ENCODE peak calls at places on chromosome 22, in ten cellular contexts. N, O, T, K, E, Z, M, R, Y and Q are unnamed samples.

GRCh38 chr22:50274311-50274710 is 4.1 kb upstream of the MAPK11 start:
- DNase-seq in Z (peak; percentile 60), T (peak; percentile 44), Y (peak; percentile 71), O (peak; percentile 28), N (no peak), E (no peak), K (no peak), M (peak; percentile 55), R (no peak), Q (peak; percentile 39)

GRCh38 chr22:20779014-20779812 is 5.3 kb downstream of the SERPIND1 start:
- DNase-seq in M (no peak), N (no peak), Y (no peak), K (no peak), T (no peak), Z (no peak), R (no peak), O (no peak), E (no peak), Q (no peak)

GRCh38 chr22:21102659-21103267 is 57.0 kb downstream of the LRRC74B start:
- DNase-seq in Y (peak; percentile 85), Z (peak; percentile 91), M (peak; percentile 70), T (peak; percentile 77), N (no peak), E (no peak), O (peak; percentile 50), K (peak; percentile 20), R (peak; percentile 61), Q (no peak)

GRCh38 chr22:41561788-41562187 is 978 bp downstream of the CSDC2 start:
- DNase-seq in O (no peak), T (no peak), N (no peak), K (no peak), Y (no peak), E (no peak), R (no peak), M (no peak), Z (no peak), Q (no peak)

GRCh38 chr22:28670691-28671261 is 8.9 kb downstream of the TTC28 start:
- DNase-seq in R (no peak), N (no peak), K (no peak), T (no peak), E (no peak), O (no peak), M (no peak), Z (no peak), Y (no peak), Q (no peak)

GRCh38 chr22:23207786-23208325 is 27.5 kb downstream of the BCR start:
- DNase-seq in T (no peak), Y (no peak), M (no peak), R (no peak), Z (no peak), N (no peak), O (no peak), K (no peak), E (no peak), Q (no peak)

GRCh38 chr22:45510376-45511232 is 7.9 kb downstream of the FBLN1 start:
- DNase-seq in T (no peak), Y (peak; percentile 9), O (no peak), E (no peak), Z (no peak), N (no peak), M (no peak), K (no peak), R (no peak), Q (no peak)

GRCh38 chr22:36221799-36222751 is 17.3 kb downstream of the APOL2 start:
- DNase-seq in N (no peak), E (no peak), K (no peak), R (peak; percentile 24), T (peak; percentile 61), O (peak; percentile 22), M (peak; percentile 68), Z (peak; percentile 70), Y (peak; percentile 51), Q (no peak)

GRCh38 chr22:40123387-40123786 is 54.3 kb upstream of the TNRC6B start:
- DNase-seq in Y (no peak), E (no peak), M (no peak), O (no peak), Z (no peak), N (no peak), K (no peak), R (no peak), T (no peak), Q (no peak)

GRCh38 chr22:18154821-18155390 is 4.9 kb downstream of the USP18 start:
- DNase-seq in M (no peak), N (no peak), Z (no peak), R (no peak), E (no peak), Y (no peak), T (no peak), O (no peak), K (no peak), Q (no peak)

GRCh38 chr22:40605676-40606250 is 30.8 kb downstream of the MRTFA start:
- DNase-seq in N (no peak), E (no peak), O (no peak), T (no peak), Y (no peak), M (no peak), K (no peak), Z (no peak), R (no peak), Q (no peak)

GRCh38 chr22:31932863-31933262 is 11.5 kb upstream of the YWHAH start:
- DNase-seq in N (no peak), E (no peak), O (no peak), K (no peak), M (no peak), T (no peak), R (no peak), Z (no peak), Y (no peak), Q (no peak)

GRCh38 chr22:45502215-45503070 is at the start of gene FBLN1:
- DNase-seq in M (no peak), Y (peak; percentile 60), N (no peak), Z (peak; percentile 60), E (no peak), K (peak; percentile 62), O (no peak), T (no peak), R (no peak), Q (no peak)

GRCh38 chr22:23075050-23075449 is 4.7 kb downstream of the GNAZ start:
- DNase-seq in T (no peak), Z (no peak), E (no peak), Y (no peak), N (no peak), R (no peak), O (no peak), K (no peak), M (no peak), Q (no peak)

GRCh38 chr22:50486561-50487289 is at the start of gene MIOX:
- DNase-seq in M (no peak), K (no peak), E (no peak), T (no peak), Z (no peak), Y (no peak), R (no peak), O (no peak), N (no peak), Q (no peak)

GRCh38 chr22:37559901-37560681 is at the start of gene CDC42EP1:
- DNase-seq in T (no peak), Y (no peak), M (peak; percentile 79), N (no peak), R (no peak), K (peak; percentile 61), O (no peak), E (no peak), Z (peak; percentile 71), Q (no peak)

GRCh38 chr22:32378703-32379272 is 21.1 kb downstream of the RFPL3 start:
- DNase-seq in M (peak; percentile 29), N (no peak), Z (peak; percentile 59), R (no peak), O (no peak), K (peak; percentile 3), T (no peak), Y (peak; percentile 73), E (no peak), Q (no peak)

GRCh38 chr22:50326959-50327710 is at the start of gene DENND6B:
- DNase-seq in R (peak; percentile 68), O (peak; percentile 52), T (peak; percentile 69), Y (peak; percentile 81), Z (peak; percentile 86), N (no peak), M (peak; percentile 82), E (no peak), K (peak; percentile 77), Q (peak; percentile 75)